ENCODE peak calls at places on chromosomes 11 and 22, in five cellular contexts. M is GM13977, Y is HFFc6, F is RCC 7860, Q is EL. L is an unnamed sample.

GRCh38 chr11:30983143-30983542 is 386.4 kb downstream of the DCDC1 start:
- DNase-seq in F (no peak), Q (no peak), Y (no peak), M (no peak), L (no peak)

GRCh38 chr22:37032535-37033460 is 13.3 kb downstream of the MPST start:
- DNase-seq in Y (no peak), Q (peak; percentile 25), M (no peak), F (peak; percentile 74), L (no peak)

GRCh38 chr11:120217941-120218694 is 7.3 kb downstream of the OAF start:
- DNase-seq in Y (no peak), Q (no peak), F (no peak), M (no peak), L (no peak)

GRCh38 chr22:38881464-38881871 is 9.5 kb upstream of the CBX6 start:
- DNase-seq in Q (peak; percentile 50), F (no peak), M (no peak), Y (peak; percentile 67), L (no peak)

GRCh38 chr11:120674537-120674936 is 163.0 kb downstream of the GRIK4 start:
- DNase-seq in F (peak; percentile 83), Q (peak; percentile 71), M (no peak), Y (no peak), L (no peak)

GRCh38 chr22:31585161-31585859 is 76.7 kb downstream of the PISD start:
- DNase-seq in M (no peak), Y (peak; percentile 22), F (no peak), Q (peak; percentile 59), L (no peak)

GRCh38 chr22:43337385-43337784 is 5.8 kb downstream of the SCUBE1 start:
- DNase-seq in Q (no peak), F (no peak), M (no peak), Y (no peak), L (no peak)

GRCh38 chr11:107916671-107917241 is 11.5 kb upstream of the RAB39A start:
- DNase-seq in M (peak; percentile 44), Q (peak; percentile 19), Y (no peak), F (no peak), L (peak; percentile 51)

GRCh38 chr22:43411040-43411919 is 534 bp upstream of the MPPED1 start:
- DNase-seq in F (no peak), Q (no peak), M (no peak), Y (no peak), L (no peak)

GRCh38 chr11:118241191-118242098 is 10.7 kb downstream of the MPZL3 start:
- DNase-seq in Y (no peak), F (peak; percentile 54), M (peak; percentile 43), Q (no peak), L (no peak)

GRCh38 chr11:31649567-31649966 is 140.0 kb downstream of the ELP4 start:
- DNase-seq in Q (no peak), F (no peak), Y (no peak), M (no peak), L (no peak)

GRCh38 chr11:30635401-30635989 is 49.3 kb upstream of the MPPED2 start:
- DNase-seq in F (no peak), Y (no peak), M (no peak), Q (no peak), L (no peak)

GRCh38 chr11:16252373-16252772 is 104.0 kb downstream of the SOX6 start:
- DNase-seq in M (no peak), F (no peak), Y (peak; percentile 16), Q (peak; percentile 30), L (no peak)

GRCh38 chr11:75562048-75562835 is at the start of gene SERPINH1:
- DNase-seq in Y (peak; percentile 84), Q (peak; percentile 89), F (peak; percentile 70), M (peak; percentile 93), L (peak; percentile 78)

GRCh38 chr22:44761025-44761424 is 8.7 kb downstream of the ARHGAP8 start:
- DNase-seq in F (no peak), Q (no peak), M (no peak), Y (no peak), L (no peak)

GRCh38 chr11:64870176-64870892 is 8.1 kb downstream of the EHD1 start:
- DNase-seq in M (peak; percentile 16), Y (peak; percentile 48), Q (peak; percentile 68), F (peak; percentile 83), L (no peak)

GRCh38 chr22:19121631-19122142 is 525 bp downstream of the DGCR2 start:
- DNase-seq in Q (peak; percentile 44), Y (peak; percentile 18), F (peak; percentile 33), M (peak; percentile 64), L (peak; percentile 47)

GRCh38 chr11:32893947-32894827 is 1.6 kb downstream of the QSER1 start:
- DNase-seq in M (peak; percentile 66), Q (peak; percentile 83), Y (peak; percentile 87), F (peak; percentile 66), L (peak; percentile 79)

GRCh38 chr11:67344264-67344663 is 9.1 kb downstream of the POLD4 start:
- DNase-seq in F (no peak), Q (no peak), Y (no peak), M (no peak), L (no peak)

GRCh38 chr22:20380486-20380885 is 13.5 kb upstream of the ZNF74 start:
- DNase-seq in Y (no peak), F (no peak), M (no peak), Q (no peak), L (no peak)

GRCh38 chr11:132278801-132279574 is 908.6 kb downstream of the NTM start:
- DNase-seq in Y (peak; percentile 45), M (peak; percentile 43), F (peak; percentile 5), Q (peak; percentile 46), L (peak; percentile 12)

GRCh38 chr11:72471005-72471898 is 36.9 kb upstream of the CLPB start:
- DNase-seq in Q (peak; percentile 80), F (peak; percentile 47), Y (peak; percentile 60), M (peak; percentile 63), L (peak; percentile 58)

GRCh38 chr11:128521697-128522062 is 65.7 kb downstream of the ETS1 start:
- DNase-seq in F (no peak), Y (no peak), Q (no peak), M (no peak), L (no peak)

GRCh38 chr11:76806608-76807205 is 23.6 kb downstream of the TSKU start:
- DNase-seq in Y (no peak), Q (no peak), M (no peak), F (no peak), L (no peak)

GRCh38 chr11:10494636-10495463 is 39.8 kb downstream of the AMPD3 start:
- DNase-seq in Y (no peak), Q (no peak), F (no peak), M (no peak), L (no peak)

GRCh38 chr11:65584723-65585171 is 8.9 kb downstream of the EHBP1L1 start:
- DNase-seq in Q (no peak), F (no peak), Y (no peak), M (no peak), L (no peak)

GRCh38 chr11:118536726-118537125 is 5.7 kb downstream of the TMEM25 start:
- DNase-seq in Y (no peak), F (no peak), M (no peak), Q (peak; percentile 19), L (no peak)

GRCh38 chr22:46547179-46547882 is 9.9 kb upstream of the CELSR1 start:
- DNase-seq in F (peak; percentile 88), M (no peak), Y (peak; percentile 91), Q (peak; percentile 88), L (no peak)

GRCh38 chr22:20576445-20576816 is 69.0 kb downstream of the MED15 start:
- DNase-seq in Y (no peak), F (no peak), M (no peak), Q (no peak), L (no peak)

GRCh38 chr22:38867496-38868285 is 4.3 kb downstream of the CBX6 start:
- DNase-seq in Q (no peak), Y (no peak), M (no peak), F (no peak), L (no peak)

GRCh38 chr11:122091850-122092249 is 24.2 kb downstream of the BLID start:
- DNase-seq in Y (no peak), Q (peak; percentile 41), F (no peak), M (no peak), L (no peak)

GRCh38 chr11:104704888-104705287 is 193.4 kb downstream of the CASP12 start:
- DNase-seq in F (no peak), Q (no peak), M (no peak), Y (no peak), L (no peak)

GRCh38 chr22:31064369-31064768 is 16.7 kb upstream of the SMTN start:
- DNase-seq in Y (no peak), Q (no peak), F (no peak), M (no peak), L (no peak)

GRCh38 chr11:119975561-119976152 is 162.3 kb downstream of the TRIM29 start:
- DNase-seq in Q (no peak), M (no peak), Y (no peak), F (no peak), L (peak; percentile 89)

GRCh38 chr22:30294066-30294465 is 4.8 kb upstream of the CASTOR1 start:
- DNase-seq in Y (no peak), Q (no peak), F (no peak), M (no peak), L (peak; percentile 44)

GRCh38 chr22:37175414-37176144 is 12.5 kb downstream of the C1QTNF6 start:
- DNase-seq in Y (no peak), Q (no peak), M (no peak), F (no peak), L (no peak)